ENCODE peak calls at places on chromosomes 6 and 20, in nine cellular contexts. K is substantia nigra; E is NCI-H187; S is iPS-NIHi11; Q is head of caudate nucleus; F is activated T-helper 1 cell treated with anti-CD3 and anti-CD28 coated beads, Interleukin-12 subunit alpha, Interleukin-12 subunit beta, Interleukin-2, Interleukin-4 antibody, amounts not matched to agents 30 ng/mL and 10 ng/mL and 1 ng/mL, durations not matched to agents 14 hours and 24 hours and 36 hours; M is GM12865; U is heart right ventricle; R is activated naive CD4-positive, alpha-beta T cell treated with anti-CD3 and anti-CD28 coated beads, Interleukin-2, amount 10 ng/mL, durations not matched to agents 7 days and 5 days. O is an unnamed sample.

GRCh38 chr6:53916804-53917463 is 122.1 kb downstream of the LRRC1 start:
- DNase-seq in K (no peak), E (no peak), S (no peak), Q (peak), F (no peak), M (peak), U (no peak), R (no peak), O (no peak)

GRCh38 chr6:7041511-7042026 is 66.2 kb upstream of the RREB1 start:
- DNase-seq in K (no peak), E (no peak), S (no peak), Q (no peak), F (no peak), M (peak), U (no peak), R (no peak), O (no peak)

GRCh38 chr6:36545767-36546663 is 1.3 kb downstream of the STK38 start:
- DNase-seq in K (no peak), E (no peak), S (no peak), Q (no peak), F (no peak), M (peak), U (no peak), R (peak), O (peak)

GRCh38 chr6:165774903-165775608 is 112.0 kb upstream of the PDE10A start:
- DNase-seq in K (no peak), E (no peak), S (peak), Q (no peak), F (no peak), M (peak), U (peak), R (no peak), O (no peak)

GRCh38 chr6:99492137-99492536 is 23.1 kb downstream of the USP45 start:
- DNase-seq in K (no peak), E (no peak), S (no peak), Q (no peak), F (no peak), M (no peak), U (no peak), R (no peak), O (no peak)

GRCh38 chr20:57629976-57630525 is 9.8 kb upstream of the ZBP1 start:
- DNase-seq in K (no peak), E (no peak), S (no peak), Q (no peak), F (no peak), M (no peak), U (peak), R (no peak), O (peak)

GRCh38 chr6:123619156-123619555 is 17.6 kb downstream of the TRDN start:
- DNase-seq in K (no peak), E (no peak), S (no peak), Q (no peak), F (no peak), M (no peak), U (peak), R (no peak), O (no peak)

GRCh38 chr6:144474290-144474689 is 189.2 kb downstream of the UTRN start:
- DNase-seq in K (no peak), E (no peak), S (no peak), Q (no peak), F (no peak), M (no peak), U (no peak), R (no peak), O (no peak)

GRCh38 chr6:91083226-91083625 is 496.4 kb upstream of the MAP3K7 start:
- DNase-seq in K (no peak), E (no peak), S (no peak), Q (no peak), F (no peak), M (no peak), U (no peak), R (no peak), O (no peak)

GRCh38 chr6:89145962-89146747 is at the start of gene PM20D2:
- DNase-seq in K (peak), E (peak), S (peak), Q (peak), F (peak), M (peak), U (peak), R (peak), O (peak)

GRCh38 chr20:46402236-46402886 is 4.1 kb downstream of the ELMO2 start:
- DNase-seq in K (no peak), E (no peak), S (no peak), Q (peak), F (no peak), M (no peak), U (no peak), R (no peak), O (no peak)

GRCh38 chr6:30955367-30956042 is 14.7 kb downstream of the MUCL3 start:
- DNase-seq in K (peak), E (no peak), S (peak), Q (peak), F (peak), M (peak), U (peak), R (peak), O (peak)

GRCh38 chr6:5712349-5713215 is 294.1 kb downstream of the NRN1 start:
- DNase-seq in K (no peak), E (no peak), S (no peak), Q (no peak), F (no peak), M (no peak), U (no peak), R (no peak), O (no peak)

GRCh38 chr6:166771701-166772100 is 144.7 kb upstream of the RPS6KA2 start:
- DNase-seq in K (no peak), E (no peak), S (no peak), Q (no peak), F (no peak), M (no peak), U (no peak), R (no peak), O (no peak)

GRCh38 chr6:70819715-70820114 is 137.1 kb downstream of the B3GAT2 start:
- DNase-seq in K (no peak), E (no peak), S (no peak), Q (no peak), F (no peak), M (no peak), U (no peak), R (no peak), O (no peak)

GRCh38 chr20:57657537-57658446 is 37.6 kb upstream of the ZBP1 start:
- DNase-seq in K (no peak), E (no peak), S (peak), Q (peak), F (no peak), M (no peak), U (peak), R (peak), O (peak)

GRCh38 chr20:38303908-38304379 is at the start of gene BPI:
- DNase-seq in K (no peak), E (no peak), S (no peak), Q (no peak), F (no peak), M (no peak), U (no peak), R (no peak), O (no peak)

GRCh38 chr6:157194643-157195042 is 128.7 kb downstream of the TMEM242 start:
- DNase-seq in K (no peak), E (no peak), S (no peak), Q (no peak), F (no peak), M (no peak), U (no peak), R (no peak), O (no peak)

GRCh38 chr6:140858381-140858971 is 1274.2 kb upstream of the GJE1 start:
- DNase-seq in K (no peak), E (no peak), S (no peak), Q (no peak), F (no peak), M (peak), U (no peak), R (no peak), O (no peak)

GRCh38 chr6:124917769-124918168 is 44.5 kb upstream of the RNF217 start:
- DNase-seq in K (no peak), E (no peak), S (no peak), Q (no peak), F (no peak), M (no peak), U (no peak), R (no peak), O (no peak)

GRCh38 chr6:75204959-75205775 is 686 bp downstream of the COL12A1 start:
- DNase-seq in K (no peak), E (no peak), S (no peak), Q (no peak), F (no peak), M (no peak), U (peak), R (peak), O (peak)